ENCODE peak calls at places on chromosome 5, in eight cellular contexts. One of them, this sample, is unnamed.

GRCh38 chr5:57863661-57864060 is 381.1 kb upstream of the ACTBL2 start:
- DNase-seq in Jurkat, Clone E6-1: no peak
- DNase-seq in MG63: peak; percentile 71
- DNase-seq in AG09309: peak; percentile 62
- DNase-seq in osteoblast: peak; percentile 93
- DNase-seq in stimulated activated CD4-positive, alpha-beta T cell treated with anti-CD3 and anti-CD28 coated beads, Interleukin-15, amount 100 ng/mL, for 24 hours: no peak
- DNase-seq in fibroblast of the aortic adventitia: peak; percentile 37
- DNase-seq in stimulated activated CD8-positive, alpha-beta memory T cell treated with anti-CD3 and anti-CD28 coated beads, Interleukin-4, amount 100 ng/mL, for 4 hours: no peak
- DNase-seq in this sample: no peak

GRCh38 chr5:157253547-157253946 is 12.4 kb upstream of the CYFIP2 start:
- DNase-seq in stimulated activated CD4-positive, alpha-beta T cell treated with anti-CD3 and anti-CD28 coated beads, Interleukin-15, amount 100 ng/mL, for 24 hours: no peak
- DNase-seq in osteoblast: peak; percentile 77
- DNase-seq in MG63: peak; percentile 26
- DNase-seq in stimulated activated CD8-positive, alpha-beta memory T cell treated with anti-CD3 and anti-CD28 coated beads, Interleukin-4, amount 100 ng/mL, for 4 hours: no peak
- DNase-seq in fibroblast of the aortic adventitia: peak; percentile 72
- DNase-seq in AG09309: peak; percentile 21
- DNase-seq in Jurkat, Clone E6-1: no peak
- DNase-seq in this sample: no peak

GRCh38 chr5:171342362-171343111 is 33.5 kb downstream of the TLX3 start:
- DNase-seq in MG63: peak; percentile 26
- DNase-seq in osteoblast: peak; percentile 87
- DNase-seq in Jurkat, Clone E6-1: peak; percentile 42
- DNase-seq in fibroblast of the aortic adventitia: peak; percentile 68
- DNase-seq in AG09309: peak; percentile 33
- DNase-seq in stimulated activated CD8-positive, alpha-beta memory T cell treated with anti-CD3 and anti-CD28 coated beads, Interleukin-4, amount 100 ng/mL, for 4 hours: no peak
- DNase-seq in stimulated activated CD4-positive, alpha-beta T cell treated with anti-CD3 and anti-CD28 coated beads, Interleukin-15, amount 100 ng/mL, for 24 hours: peak; percentile 46
- DNase-seq in this sample: peak; percentile 10

GRCh38 chr5:95859327-95860060 is 37.0 kb upstream of the GLRX start:
- DNase-seq in osteoblast: peak; percentile 83
- DNase-seq in stimulated activated CD8-positive, alpha-beta memory T cell treated with anti-CD3 and anti-CD28 coated beads, Interleukin-4, amount 100 ng/mL, for 4 hours: no peak
- DNase-seq in stimulated activated CD4-positive, alpha-beta T cell treated with anti-CD3 and anti-CD28 coated beads, Interleukin-15, amount 100 ng/mL, for 24 hours: no peak
- DNase-seq in AG09309: no peak
- DNase-seq in MG63: peak; percentile 71
- DNase-seq in fibroblast of the aortic adventitia: no peak
- DNase-seq in Jurkat, Clone E6-1: no peak
- DNase-seq in this sample: no peak

GRCh38 chr5:143229896-143230675 is 173.4 kb downstream of the NR3C1 start:
- DNase-seq in AG09309: peak; percentile 28
- DNase-seq in osteoblast: no peak
- DNase-seq in stimulated activated CD4-positive, alpha-beta T cell treated with anti-CD3 and anti-CD28 coated beads, Interleukin-15, amount 100 ng/mL, for 24 hours: peak; percentile 37
- DNase-seq in Jurkat, Clone E6-1: peak; percentile 91
- DNase-seq in fibroblast of the aortic adventitia: peak; percentile 53
- DNase-seq in MG63: no peak
- DNase-seq in stimulated activated CD8-positive, alpha-beta memory T cell treated with anti-CD3 and anti-CD28 coated beads, Interleukin-4, amount 100 ng/mL, for 4 hours: no peak
- DNase-seq in this sample: no peak

GRCh38 chr5:172429201-172429940 is 25.0 kb downstream of the SH3PXD2B start:
- DNase-seq in osteoblast: peak; percentile 90
- DNase-seq in stimulated activated CD4-positive, alpha-beta T cell treated with anti-CD3 and anti-CD28 coated beads, Interleukin-15, amount 100 ng/mL, for 24 hours: no peak
- DNase-seq in fibroblast of the aortic adventitia: peak; percentile 95
- DNase-seq in AG09309: peak; percentile 91
- DNase-seq in stimulated activated CD8-positive, alpha-beta memory T cell treated with anti-CD3 and anti-CD28 coated beads, Interleukin-4, amount 100 ng/mL, for 4 hours: no peak
- DNase-seq in Jurkat, Clone E6-1: no peak
- DNase-seq in MG63: no peak
- DNase-seq in this sample: no peak

GRCh38 chr5:179679014-179679674 is 1.7 kb downstream of the CBY3 start:
- DNase-seq in MG63: peak; percentile 61
- DNase-seq in osteoblast: peak; percentile 74
- DNase-seq in AG09309: no peak
- DNase-seq in Jurkat, Clone E6-1: peak; percentile 74
- DNase-seq in fibroblast of the aortic adventitia: peak; percentile 39
- DNase-seq in stimulated activated CD8-positive, alpha-beta memory T cell treated with anti-CD3 and anti-CD28 coated beads, Interleukin-4, amount 100 ng/mL, for 4 hours: peak; percentile 46
- DNase-seq in stimulated activated CD4-positive, alpha-beta T cell treated with anti-CD3 and anti-CD28 coated beads, Interleukin-15, amount 100 ng/mL, for 24 hours: peak; percentile 82
- DNase-seq in this sample: no peak

GRCh38 chr5:175236176-175236575 is 207.8 kb downstream of the DRD1 start:
- DNase-seq in osteoblast: no peak
- DNase-seq in stimulated activated CD8-positive, alpha-beta memory T cell treated with anti-CD3 and anti-CD28 coated beads, Interleukin-4, amount 100 ng/mL, for 4 hours: no peak
- DNase-seq in MG63: no peak
- DNase-seq in fibroblast of the aortic adventitia: no peak
- DNase-seq in AG09309: no peak
- DNase-seq in stimulated activated CD4-positive, alpha-beta T cell treated with anti-CD3 and anti-CD28 coated beads, Interleukin-15, amount 100 ng/mL, for 24 hours: no peak
- DNase-seq in Jurkat, Clone E6-1: no peak
- DNase-seq in this sample: no peak

GRCh38 chr5:138385660-138386059 is 33.2 kb downstream of the KDM3B start:
- DNase-seq in MG63: no peak
- DNase-seq in Jurkat, Clone E6-1: no peak
- DNase-seq in fibroblast of the aortic adventitia: peak; percentile 83
- DNase-seq in stimulated activated CD8-positive, alpha-beta memory T cell treated with anti-CD3 and anti-CD28 coated beads, Interleukin-4, amount 100 ng/mL, for 4 hours: no peak
- DNase-seq in stimulated activated CD4-positive, alpha-beta T cell treated with anti-CD3 and anti-CD28 coated beads, Interleukin-15, amount 100 ng/mL, for 24 hours: no peak
- DNase-seq in AG09309: no peak
- DNase-seq in osteoblast: peak; percentile 52
- DNase-seq in this sample: peak; percentile 24

GRCh38 chr5:174736351-174736721 is 12.0 kb downstream of the MSX2 start:
- DNase-seq in stimulated activated CD8-positive, alpha-beta memory T cell treated with anti-CD3 and anti-CD28 coated beads, Interleukin-4, amount 100 ng/mL, for 4 hours: no peak
- DNase-seq in osteoblast: peak; percentile 92
- DNase-seq in Jurkat, Clone E6-1: no peak
- DNase-seq in fibroblast of the aortic adventitia: peak; percentile 9
- DNase-seq in MG63: peak; percentile 37
- DNase-seq in stimulated activated CD4-positive, alpha-beta T cell treated with anti-CD3 and anti-CD28 coated beads, Interleukin-15, amount 100 ng/mL, for 24 hours: no peak
- DNase-seq in AG09309: peak; percentile 72
- DNase-seq in this sample: no peak

GRCh38 chr5:180137401-180138213 is 66.0 kb upstream of the RNF130 start:
- DNase-seq in MG63: no peak
- DNase-seq in fibroblast of the aortic adventitia: no peak
- DNase-seq in stimulated activated CD4-positive, alpha-beta T cell treated with anti-CD3 and anti-CD28 coated beads, Interleukin-15, amount 100 ng/mL, for 24 hours: no peak
- DNase-seq in AG09309: no peak
- DNase-seq in Jurkat, Clone E6-1: no peak
- DNase-seq in osteoblast: peak; percentile 70
- DNase-seq in stimulated activated CD8-positive, alpha-beta memory T cell treated with anti-CD3 and anti-CD28 coated beads, Interleukin-4, amount 100 ng/mL, for 4 hours: no peak
- DNase-seq in this sample: no peak

GRCh38 chr5:146825033-146825432 is 53.5 kb downstream of the PPP2R2B start:
- DNase-seq in stimulated activated CD8-positive, alpha-beta memory T cell treated with anti-CD3 and anti-CD28 coated beads, Interleukin-4, amount 100 ng/mL, for 4 hours: no peak
- DNase-seq in osteoblast: no peak
- DNase-seq in MG63: peak; percentile 39
- DNase-seq in Jurkat, Clone E6-1: peak; percentile 28
- DNase-seq in stimulated activated CD4-positive, alpha-beta T cell treated with anti-CD3 and anti-CD28 coated beads, Interleukin-15, amount 100 ng/mL, for 24 hours: no peak
- DNase-seq in AG09309: no peak
- DNase-seq in fibroblast of the aortic adventitia: peak; percentile 46
- DNase-seq in this sample: no peak

GRCh38 chr5:118981783-118982182 is 6.6 kb downstream of the DTWD2 start:
- DNase-seq in stimulated activated CD4-positive, alpha-beta T cell treated with anti-CD3 and anti-CD28 coated beads, Interleukin-15, amount 100 ng/mL, for 24 hours: no peak
- DNase-seq in osteoblast: peak; percentile 37
- DNase-seq in MG63: no peak
- DNase-seq in AG09309: no peak
- DNase-seq in fibroblast of the aortic adventitia: no peak
- DNase-seq in stimulated activated CD8-positive, alpha-beta memory T cell treated with anti-CD3 and anti-CD28 coated beads, Interleukin-4, amount 100 ng/mL, for 4 hours: no peak
- DNase-seq in Jurkat, Clone E6-1: no peak
- DNase-seq in this sample: no peak

GRCh38 chr5:108360280-108360679 is 21.6 kb downstream of the FBXL17 start:
- DNase-seq in Jurkat, Clone E6-1: no peak
- DNase-seq in stimulated activated CD4-positive, alpha-beta T cell treated with anti-CD3 and anti-CD28 coated beads, Interleukin-15, amount 100 ng/mL, for 24 hours: no peak
- DNase-seq in MG63: no peak
- DNase-seq in AG09309: no peak
- DNase-seq in stimulated activated CD8-positive, alpha-beta memory T cell treated with anti-CD3 and anti-CD28 coated beads, Interleukin-4, amount 100 ng/mL, for 4 hours: no peak
- DNase-seq in fibroblast of the aortic adventitia: no peak
- DNase-seq in osteoblast: no peak
- DNase-seq in this sample: no peak

GRCh38 chr5:43039468-43040286 is 442 bp downstream of the ANXA2R start:
- DNase-seq in MG63: peak; percentile 79
- DNase-seq in osteoblast: peak; percentile 68
- DNase-seq in stimulated activated CD4-positive, alpha-beta T cell treated with anti-CD3 and anti-CD28 coated beads, Interleukin-15, amount 100 ng/mL, for 24 hours: peak; percentile 77
- DNase-seq in AG09309: no peak
- DNase-seq in Jurkat, Clone E6-1: peak; percentile 67
- DNase-seq in fibroblast of the aortic adventitia: peak; percentile 83
- DNase-seq in stimulated activated CD8-positive, alpha-beta memory T cell treated with anti-CD3 and anti-CD28 coated beads, Interleukin-4, amount 100 ng/mL, for 4 hours: no peak
- DNase-seq in this sample: no peak

GRCh38 chr5:57277085-57277484 is 103.2 kb downstream of the GPBP1 start:
- DNase-seq in MG63: no peak
- DNase-seq in stimulated activated CD4-positive, alpha-beta T cell treated with anti-CD3 and anti-CD28 coated beads, Interleukin-15, amount 100 ng/mL, for 24 hours: no peak
- DNase-seq in osteoblast: peak; percentile 79
- DNase-seq in AG09309: no peak
- DNase-seq in fibroblast of the aortic adventitia: peak; percentile 69
- DNase-seq in stimulated activated CD8-positive, alpha-beta memory T cell treated with anti-CD3 and anti-CD28 coated beads, Interleukin-4, amount 100 ng/mL, for 4 hours: no peak
- DNase-seq in Jurkat, Clone E6-1: peak; percentile 14
- DNase-seq in this sample: no peak

GRCh38 chr5:117590944-117591343 is 1016.3 kb upstream of the SEMA6A start:
- DNase-seq in Jurkat, Clone E6-1: peak; percentile 10
- DNase-seq in stimulated activated CD8-positive, alpha-beta memory T cell treated with anti-CD3 and anti-CD28 coated beads, Interleukin-4, amount 100 ng/mL, for 4 hours: no peak
- DNase-seq in osteoblast: no peak
- DNase-seq in MG63: no peak
- DNase-seq in stimulated activated CD4-positive, alpha-beta T cell treated with anti-CD3 and anti-CD28 coated beads, Interleukin-15, amount 100 ng/mL, for 24 hours: no peak
- DNase-seq in AG09309: no peak
- DNase-seq in fibroblast of the aortic adventitia: no peak
- DNase-seq in this sample: no peak

GRCh38 chr5:121189569-121190305 is 661.9 kb upstream of the FTMT start:
- DNase-seq in stimulated activated CD4-positive, alpha-beta T cell treated with anti-CD3 and anti-CD28 coated beads, Interleukin-15, amount 100 ng/mL, for 24 hours: no peak
- DNase-seq in MG63: no peak
- DNase-seq in fibroblast of the aortic adventitia: peak; percentile 34
- DNase-seq in AG09309: no peak
- DNase-seq in osteoblast: peak; percentile 0
- DNase-seq in stimulated activated CD8-positive, alpha-beta memory T cell treated with anti-CD3 and anti-CD28 coated beads, Interleukin-4, amount 100 ng/mL, for 4 hours: no peak
- DNase-seq in Jurkat, Clone E6-1: no peak
- DNase-seq in this sample: no peak

GRCh38 chr5:8892931-8893330 is 652.9 kb downstream of the SEMA5A start:
- DNase-seq in fibroblast of the aortic adventitia: no peak
- DNase-seq in stimulated activated CD8-positive, alpha-beta memory T cell treated with anti-CD3 and anti-CD28 coated beads, Interleukin-4, amount 100 ng/mL, for 4 hours: no peak
- DNase-seq in osteoblast: no peak
- DNase-seq in stimulated activated CD4-positive, alpha-beta T cell treated with anti-CD3 and anti-CD28 coated beads, Interleukin-15, amount 100 ng/mL, for 24 hours: no peak
- DNase-seq in MG63: no peak
- DNase-seq in AG09309: no peak
- DNase-seq in Jurkat, Clone E6-1: no peak
- DNase-seq in this sample: no peak

GRCh38 chr5:98735806-98736507 is 37.5 kb upstream of the RGMB start:
- DNase-seq in fibroblast of the aortic adventitia: peak; percentile 88
- DNase-seq in stimulated activated CD8-positive, alpha-beta memory T cell treated with anti-CD3 and anti-CD28 coated beads, Interleukin-4, amount 100 ng/mL, for 4 hours: no peak
- DNase-seq in AG09309: peak; percentile 63
- DNase-seq in stimulated activated CD4-positive, alpha-beta T cell treated with anti-CD3 and anti-CD28 coated beads, Interleukin-15, amount 100 ng/mL, for 24 hours: no peak
- DNase-seq in Jurkat, Clone E6-1: no peak
- DNase-seq in osteoblast: peak; percentile 81
- DNase-seq in MG63: no peak
- DNase-seq in this sample: no peak

GRCh38 chr5:154010660-154011059 is 28.1 kb downstream of the FAM114A2 start:
- DNase-seq in osteoblast: no peak
- DNase-seq in stimulated activated CD4-positive, alpha-beta T cell treated with anti-CD3 and anti-CD28 coated beads, Interleukin-15, amount 100 ng/mL, for 24 hours: no peak
- DNase-seq in stimulated activated CD8-positive, alpha-beta memory T cell treated with anti-CD3 and anti-CD28 coated beads, Interleukin-4, amount 100 ng/mL, for 4 hours: no peak
- DNase-seq in MG63: no peak
- DNase-seq in Jurkat, Clone E6-1: no peak
- DNase-seq in fibroblast of the aortic adventitia: no peak
- DNase-seq in AG09309: no peak
- DNase-seq in this sample: no peak

GRCh38 chr5:67453526-67453925 is 256.9 kb upstream of the CD180 start:
- DNase-seq in osteoblast: peak; percentile 11
- DNase-seq in fibroblast of the aortic adventitia: peak; percentile 66
- DNase-seq in stimulated activated CD8-positive, alpha-beta memory T cell treated with anti-CD3 and anti-CD28 coated beads, Interleukin-4, amount 100 ng/mL, for 4 hours: no peak
- DNase-seq in stimulated activated CD4-positive, alpha-beta T cell treated with anti-CD3 and anti-CD28 coated beads, Interleukin-15, amount 100 ng/mL, for 24 hours: no peak
- DNase-seq in Jurkat, Clone E6-1: no peak
- DNase-seq in AG09309: no peak
- DNase-seq in MG63: peak; percentile 11
- DNase-seq in this sample: no peak

GRCh38 chr5:74063821-74064598 is 438.0 kb downstream of the ARHGEF28 start:
- DNase-seq in osteoblast: no peak
- DNase-seq in stimulated activated CD8-positive, alpha-beta memory T cell treated with anti-CD3 and anti-CD28 coated beads, Interleukin-4, amount 100 ng/mL, for 4 hours: no peak
- DNase-seq in fibroblast of the aortic adventitia: peak; percentile 60
- DNase-seq in AG09309: no peak
- DNase-seq in MG63: peak; percentile 70
- DNase-seq in Jurkat, Clone E6-1: no peak
- DNase-seq in stimulated activated CD4-positive, alpha-beta T cell treated with anti-CD3 and anti-CD28 coated beads, Interleukin-15, amount 100 ng/mL, for 24 hours: no peak
- DNase-seq in this sample: no peak

GRCh38 chr5:170749911-170750431 is 33.6 kb upstream of the GABRP start:
- DNase-seq in stimulated activated CD4-positive, alpha-beta T cell treated with anti-CD3 and anti-CD28 coated beads, Interleukin-15, amount 100 ng/mL, for 24 hours: no peak
- DNase-seq in stimulated activated CD8-positive, alpha-beta memory T cell treated with anti-CD3 and anti-CD28 coated beads, Interleukin-4, amount 100 ng/mL, for 4 hours: no peak
- DNase-seq in AG09309: no peak
- DNase-seq in MG63: no peak
- DNase-seq in osteoblast: no peak
- DNase-seq in fibroblast of the aortic adventitia: no peak
- DNase-seq in Jurkat, Clone E6-1: no peak
- DNase-seq in this sample: no peak

GRCh38 chr5:34586117-34586885 is 69.8 kb upstream of the RAI14 start:
- DNase-seq in stimulated activated CD8-positive, alpha-beta memory T cell treated with anti-CD3 and anti-CD28 coated beads, Interleukin-4, amount 100 ng/mL, for 4 hours: no peak
- DNase-seq in fibroblast of the aortic adventitia: peak; percentile 85
- DNase-seq in stimulated activated CD4-positive, alpha-beta T cell treated with anti-CD3 and anti-CD28 coated beads, Interleukin-15, amount 100 ng/mL, for 24 hours: no peak
- DNase-seq in Jurkat, Clone E6-1: no peak
- DNase-seq in osteoblast: peak; percentile 79
- DNase-seq in MG63: no peak
- DNase-seq in AG09309: peak; percentile 76
- DNase-seq in this sample: peak; percentile 98

GRCh38 chr5:141485305-141486055 is 650 bp downstream of the PCDHGC4 start:
- DNase-seq in AG09309: no peak
- DNase-seq in MG63: no peak
- DNase-seq in Jurkat, Clone E6-1: no peak
- DNase-seq in fibroblast of the aortic adventitia: no peak
- DNase-seq in osteoblast: no peak
- DNase-seq in stimulated activated CD8-positive, alpha-beta memory T cell treated with anti-CD3 and anti-CD28 coated beads, Interleukin-4, amount 100 ng/mL, for 4 hours: no peak
- DNase-seq in stimulated activated CD4-positive, alpha-beta T cell treated with anti-CD3 and anti-CD28 coated beads, Interleukin-15, amount 100 ng/mL, for 24 hours: no peak
- DNase-seq in this sample: no peak

GRCh38 chr5:87020099-87020934 is 247.4 kb upstream of the RASA1 start:
- DNase-seq in stimulated activated CD8-positive, alpha-beta memory T cell treated with anti-CD3 and anti-CD28 coated beads, Interleukin-4, amount 100 ng/mL, for 4 hours: no peak
- DNase-seq in AG09309: no peak
- DNase-seq in fibroblast of the aortic adventitia: peak; percentile 12
- DNase-seq in Jurkat, Clone E6-1: peak; percentile 80
- DNase-seq in stimulated activated CD4-positive, alpha-beta T cell treated with anti-CD3 and anti-CD28 coated beads, Interleukin-15, amount 100 ng/mL, for 24 hours: peak; percentile 30
- DNase-seq in osteoblast: peak; percentile 81
- DNase-seq in MG63: no peak
- DNase-seq in this sample: no peak